ENCODE peak calls at places on chromosomes 2 and 18, in five cellular contexts. S, G, X, B and D are unnamed samples.
A peak's percentile ranks its signal among the peaks of the same experiment; 100 is the strongest.

GRCh38 chr2:43075054-43075593 is 151.3 kb downstream of the ZFP36L2 start:
- DNase-seq in B (peak; percentile 96), S (peak; percentile 97), G (no peak), X (peak; percentile 76), D (peak; percentile 96)

GRCh38 chr2:212811946-212812345 is 273.3 kb upstream of the ERBB4 start:
- DNase-seq in X (no peak), S (no peak), B (no peak), G (no peak), D (no peak)

GRCh38 chr18:68861365-68861764 is 63.5 kb downstream of the CCDC102B start:
- DNase-seq in G (no peak), S (no peak), X (no peak), B (no peak), D (no peak)

GRCh38 chr2:31080361-31080760 is 57.9 kb downstream of the GALNT14 start:
- DNase-seq in G (no peak), X (no peak), B (no peak), S (no peak), D (no peak)

GRCh38 chr18:25223211-25223610 is 128.8 kb downstream of the ZNF521 start:
- DNase-seq in X (no peak), G (no peak), S (no peak), B (no peak), D (no peak)

GRCh38 chr2:85428343-85428881 is 9.9 kb downstream of the SH2D6 start:
- DNase-seq in G (no peak), S (no peak), X (no peak), B (no peak), D (no peak)

GRCh38 chr2:111685342-111685741 is 198.7 kb downstream of the ANAPC1 start:
- DNase-seq in G (no peak), S (no peak), B (no peak), X (no peak), D (no peak)

GRCh38 chr2:56013475-56013874 is 89.9 kb upstream of the EFEMP1 start:
- DNase-seq in B (no peak), S (no peak), X (no peak), G (no peak), D (no peak)

GRCh38 chr18:57768557-57769326 is 34.4 kb downstream of the ATP8B1 start:
- DNase-seq in X (no peak), B (peak; percentile 80), S (no peak), G (no peak), D (peak; percentile 72)

GRCh38 chr18:57901819-57902600 is 98.9 kb upstream of the ATP8B1 start:
- DNase-seq in X (peak; percentile 63), B (peak; percentile 21), G (no peak), S (no peak), D (no peak)

GRCh38 chr18:8359481-8359880 is 249.8 kb upstream of the RAB12 start:
- DNase-seq in B (no peak), G (no peak), X (no peak), S (no peak), D (no peak)

GRCh38 chr2:236777408-236777807 is 207.8 kb downstream of the ACKR3 start:
- DNase-seq in B (no peak), X (no peak), G (no peak), S (no peak), D (no peak)

GRCh38 chr2:61910603-61911002 is 5.1 kb downstream of the COMMD1 start:
- DNase-seq in G (peak; percentile 15), X (peak; percentile 24), S (no peak), B (peak; percentile 25), D (no peak)

GRCh38 chr18:46097853-46098615 is at the start of gene ATP5F1A:
- DNase-seq in G (peak; percentile 82), X (peak; percentile 77), B (peak; percentile 83), S (peak; percentile 39), D (no peak)

GRCh38 chr18:64712035-64712434 is 563.1 kb upstream of the LINC00305 start:
- DNase-seq in S (no peak), B (no peak), X (no peak), G (no peak), D (no peak)

GRCh38 chr2:101619191-101619591 is 78.3 kb upstream of the MAP4K4 start:
- DNase-seq in B (no peak), X (no peak), G (no peak), S (no peak), D (no peak)

GRCh38 chr2:224008702-224009261 is 30.3 kb downstream of the SERPINE2 start:
- DNase-seq in S (no peak), G (no peak), B (peak; percentile 32), X (peak; percentile 53), D (no peak)

GRCh38 chr2:114076961-114077360 is 187.1 kb downstream of the ACTR3 start:
- DNase-seq in X (peak; percentile 73), B (no peak), S (no peak), G (no peak), D (no peak)

GRCh38 chr2:132448771-132449170 is 32.2 kb downstream of the GPR39 start:
- DNase-seq in B (peak; percentile 72), S (no peak), G (peak; percentile 16), X (no peak), D (no peak)

GRCh38 chr2:146143971-146144370 is 1624.1 kb upstream of the ZEB2 start:
- DNase-seq in S (no peak), G (no peak), X (no peak), B (peak; percentile 12), D (no peak)

GRCh38 chr2:30135541-30135940 is 11.3 kb upstream of the YPEL5 start:
- DNase-seq in X (no peak), B (no peak), S (no peak), G (no peak), D (no peak)

GRCh38 chr2:135149251-135149650 is 97.2 kb downstream of the RAB3GAP1 start:
- DNase-seq in X (peak; percentile 15), G (no peak), S (no peak), B (peak; percentile 67), D (peak; percentile 5)

GRCh38 chr2:158994920-158995676 is 26.7 kb downstream of the TANC1 start:
- DNase-seq in X (peak; percentile 86), G (no peak), B (peak; percentile 43), S (no peak), D (no peak)

GRCh38 chr2:127577208-127577475 is 41.7 kb downstream of the MYO7B start:
- DNase-seq in X (no peak), S (no peak), G (no peak), B (no peak), D (no peak)

GRCh38 chr2:100877555-100877954 is 57.6 kb downstream of the NPAS2 start:
- DNase-seq in B (peak; percentile 75), G (no peak), S (no peak), X (no peak), D (no peak)

GRCh38 chr2:153059338-153060052 is 341.1 kb downstream of the ARL6IP6 start:
- DNase-seq in S (no peak), G (no peak), X (peak; percentile 56), B (peak; percentile 6), D (no peak)

GRCh38 chr2:98580656-98581284 is 27.5 kb downstream of the COA5 start:
- DNase-seq in S (no peak), X (no peak), G (no peak), B (no peak), D (no peak)
- TF ChIP-seq CTCF in S (no peak), X (no peak), G (peak; percentile 22), B (no peak), D (no peak)

GRCh38 chr2:148508878-148509702 is 135.5 kb upstream of the EPC2 start:
- DNase-seq in S (peak; percentile 33), X (peak; percentile 90), B (peak; percentile 86), G (peak; percentile 80), D (peak; percentile 46)
- H3K4me3 ChIP-seq in S (no peak overlapping the region), X (peak overlapping the region; percentile 68), B (peak overlapping the region; percentile 44), G (peak overlapping the region; percentile 26), D (no peak overlapping the region)

GRCh38 chr18:70490008-70490933 is 201.4 kb downstream of the SOCS6 start:
- DNase-seq in G (peak; percentile 25), S (peak; percentile 17), X (peak; percentile 32), B (peak; percentile 74), D (peak; percentile 48)
- TF ChIP-seq CTCF in G (peak; percentile 77), S (peak; percentile 64), X (peak; percentile 66), B (peak; percentile 65), D (peak; percentile 63)

DNA sequence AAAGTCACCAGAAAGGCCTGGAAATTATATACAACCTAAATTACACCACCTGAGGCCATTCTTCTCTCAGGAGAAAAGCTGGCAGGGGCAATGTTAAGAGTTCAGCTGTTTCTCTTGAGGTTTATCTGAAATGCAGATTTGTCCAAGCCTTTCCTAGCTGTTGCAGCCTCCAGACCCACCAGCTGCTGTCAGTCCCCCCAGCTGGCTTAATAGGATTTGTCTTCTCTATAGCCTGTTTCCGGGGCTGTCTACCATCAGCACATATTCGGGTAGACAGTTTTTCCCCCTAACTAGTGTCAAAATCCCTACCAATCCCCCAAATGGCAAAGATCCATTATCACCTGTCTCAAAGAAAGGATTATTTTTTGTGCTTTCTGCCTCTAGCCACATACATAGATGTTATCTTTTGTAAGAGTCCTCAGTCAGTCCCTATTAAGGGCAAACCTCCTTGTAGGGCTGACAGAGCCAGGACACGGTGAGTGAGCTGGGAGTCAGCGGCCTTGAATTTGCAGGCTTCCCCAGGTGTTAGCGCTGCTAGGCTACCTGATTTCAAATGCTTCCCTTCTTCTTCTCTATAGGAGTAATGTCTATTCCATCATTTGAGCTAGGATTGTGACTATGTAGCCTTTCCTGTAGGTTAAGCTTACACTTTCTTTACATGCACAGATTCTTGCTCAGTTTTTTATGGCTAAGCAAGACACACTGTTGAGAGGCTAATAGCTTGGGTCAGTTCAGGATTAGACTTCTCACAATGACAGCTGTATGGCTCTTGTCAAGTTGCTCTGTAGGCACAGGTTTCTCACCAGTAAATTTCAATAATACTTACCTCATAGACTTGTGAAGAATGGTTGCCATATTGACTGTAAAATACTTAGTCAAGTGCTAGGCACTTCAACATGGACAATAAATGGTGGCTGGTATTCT is 171.1 kb upstream of the UNC80 start:
- DNase-seq in S (no peak), B (no peak), G (no peak), X (no peak), D (no peak)
- H3K4me3 ChIP-seq in S (no peak overlapping the region), B (no peak overlapping the region), G (no peak overlapping the region), X (no peak overlapping the region), D (no peak overlapping the region)

DNA sequence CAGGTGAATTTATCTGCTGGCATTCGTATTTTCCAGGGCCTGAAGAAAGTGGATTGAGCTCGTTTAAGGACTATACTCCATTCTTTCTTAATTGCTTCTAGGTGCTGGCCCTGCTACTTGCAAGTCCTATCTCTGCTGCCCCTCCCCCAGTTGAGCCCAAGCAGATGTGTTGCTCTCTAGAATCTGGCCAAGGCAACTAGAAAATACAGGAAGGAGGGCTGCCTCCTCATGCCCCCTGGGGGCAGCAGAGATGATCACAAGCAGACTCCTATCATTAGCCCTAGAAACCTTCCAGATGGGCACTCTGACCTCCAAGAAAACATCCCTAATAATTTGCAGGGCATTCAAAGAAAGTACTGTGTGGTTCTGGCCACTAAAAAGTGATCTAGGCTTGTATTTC is 72.5 kb upstream of the CYP26B1 start:
- DNase-seq in G (peak; percentile 14), S (no peak), B (no peak), X (peak; percentile 16), D (no peak)
- TF ChIP-seq CTCF in G (peak; percentile 56), S (peak; percentile 51), B (peak; percentile 29), X (peak; percentile 52), D (peak; percentile 4)

DNA sequence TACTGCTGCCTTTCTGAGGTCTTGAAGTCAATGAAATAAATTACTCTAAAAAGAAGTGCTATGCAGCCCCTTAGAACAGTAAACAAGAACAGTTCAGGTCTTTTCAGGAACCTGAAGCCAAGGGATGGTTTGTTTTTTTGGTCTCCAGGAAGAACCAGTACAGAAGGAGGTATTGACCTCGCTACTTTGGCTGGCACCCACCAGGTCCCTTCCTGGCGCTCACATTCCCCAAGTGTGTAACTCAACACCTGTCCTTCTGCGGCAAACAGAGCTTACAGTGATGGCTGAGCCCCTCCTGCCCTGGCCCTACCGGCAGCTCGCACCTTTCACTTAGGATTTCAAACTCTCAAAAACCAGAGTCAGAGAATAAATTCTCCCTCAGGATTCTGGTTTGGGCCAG is 51.9 kb downstream of the SETBP1 start:
- DNase-seq in B (no peak), S (no peak), G (no peak), X (no peak), D (no peak)
- H3K4me3 ChIP-seq in B (no peak overlapping the region), S (no peak overlapping the region), G (no peak overlapping the region), X (no peak overlapping the region), D (no peak overlapping the region)